ENCODE peak calls at places on chromosome 17, in five cellular contexts. One of them, this sample, is unnamed.

GRCh38 chr17:1720856-1721386 is 3.6 kb upstream of the WDR81 start:
- DNase-seq in prostate gland: peak
- DNase-seq in ovary: peak
- DNase-seq in esophagus squamous epithelium: no peak
- DNase-seq in A549: peak
- DNase-seq in this sample: no peak

GRCh38 chr17:28841901-28842281 is 699 bp downstream of the FAM222B start:
- DNase-seq in prostate gland: no peak
- DNase-seq in esophagus squamous epithelium: no peak
- DNase-seq in A549: no peak
- DNase-seq in ovary: no peak
- DNase-seq in this sample: no peak

GRCh38 chr17:42342242-42343008 is 45.8 kb downstream of the STAT3 start:
- DNase-seq in esophagus squamous epithelium: no peak
- DNase-seq in ovary: no peak
- DNase-seq in A549: no peak
- DNase-seq in prostate gland: no peak
- DNase-seq in this sample: no peak

GRCh38 chr17:20097362-20097761 is 88.2 kb downstream of the SPECC1 start:
- DNase-seq in esophagus squamous epithelium: no peak
- DNase-seq in ovary: no peak
- DNase-seq in prostate gland: no peak
- DNase-seq in A549: no peak
- DNase-seq in this sample: no peak

GRCh38 chr17:16929757-16930520 is 42.0 kb downstream of the TNFRSF13B start:
- DNase-seq in ovary: no peak
- DNase-seq in esophagus squamous epithelium: no peak
- DNase-seq in prostate gland: no peak
- DNase-seq in A549: no peak
- DNase-seq in this sample: no peak

GRCh38 chr17:41178843-41179616 is 1.0 kb upstream of the KRTAP4-2 start:
- DNase-seq in A549: no peak
- DNase-seq in prostate gland: no peak
- DNase-seq in ovary: no peak
- DNase-seq in esophagus squamous epithelium: no peak
- DNase-seq in this sample: no peak

GRCh38 chr17:65523411-65523810 is 38.0 kb downstream of the AXIN2 start:
- DNase-seq in ovary: no peak
- DNase-seq in prostate gland: no peak
- DNase-seq in A549: no peak
- DNase-seq in esophagus squamous epithelium: no peak
- DNase-seq in this sample: no peak

GRCh38 chr17:45686250-45686649 is 97.9 kb upstream of the CRHR1 start:
- DNase-seq in A549: no peak
- DNase-seq in esophagus squamous epithelium: no peak
- DNase-seq in ovary: no peak
- DNase-seq in prostate gland: no peak
- DNase-seq in this sample: no peak

GRCh38 chr17:56781944-56782737 is 51.6 kb downstream of the C17orf67 start:
- DNase-seq in A549: no peak
- DNase-seq in esophagus squamous epithelium: no peak
- DNase-seq in ovary: no peak
- DNase-seq in prostate gland: no peak
- DNase-seq in this sample: no peak

GRCh38 chr17:47945080-47945479 is 3.7 kb downstream of the PNPO start:
- DNase-seq in prostate gland: no peak
- DNase-seq in A549: no peak
- DNase-seq in esophagus squamous epithelium: no peak
- DNase-seq in ovary: no peak
- DNase-seq in this sample: no peak

GRCh38 chr17:31859487-31860008 is 504 bp upstream of the COPRS start:
- DNase-seq in esophagus squamous epithelium: no peak
- DNase-seq in ovary: no peak
- DNase-seq in prostate gland: no peak
- DNase-seq in A549: no peak
- DNase-seq in this sample: no peak

GRCh38 chr17:31854672-31855071 is 4.4 kb downstream of the COPRS start:
- DNase-seq in ovary: no peak
- DNase-seq in esophagus squamous epithelium: no peak
- DNase-seq in prostate gland: no peak
- DNase-seq in A549: no peak
- DNase-seq in this sample: no peak

GRCh38 chr17:31857920-31858646 is 961 bp downstream of the COPRS start:
- DNase-seq in ovary: no peak
- DNase-seq in A549: no peak
- DNase-seq in prostate gland: no peak
- DNase-seq in esophagus squamous epithelium: no peak
- DNase-seq in this sample: no peak

GRCh38 chr17:31856750-31857149 is 2.3 kb downstream of the COPRS start:
- DNase-seq in ovary: no peak
- DNase-seq in esophagus squamous epithelium: no peak
- DNase-seq in A549: no peak
- DNase-seq in prostate gland: no peak
- DNase-seq in this sample: no peak

GRCh38 chr17:31858647-31859486 is at the start of gene COPRS:
- DNase-seq in A549: peak
- DNase-seq in esophagus squamous epithelium: peak
- DNase-seq in ovary: peak
- DNase-seq in prostate gland: peak
- DNase-seq in this sample: peak
- TF ChIP-seq CTCF in A549: peak
- TF ChIP-seq CTCF in esophagus squamous epithelium: no peak
- TF ChIP-seq CTCF in ovary: no peak
- TF ChIP-seq CTCF in prostate gland: peak
- TF ChIP-seq CTCF in this sample: no peak

GRCh38 chr17:4947010-4947410 is 1.3 kb downstream of the PFN1 start:
- DNase-seq in A549: peak
- DNase-seq in prostate gland: no peak
- DNase-seq in esophagus squamous epithelium: no peak
- DNase-seq in ovary: no peak
- DNase-seq in this sample: no peak

GRCh38 chr17:4948997-4949320 is 629 bp upstream of the PFN1 start:
- DNase-seq in ovary: peak
- DNase-seq in esophagus squamous epithelium: no peak
- DNase-seq in A549: peak
- DNase-seq in prostate gland: peak
- DNase-seq in this sample: peak

GRCh38 chr17:4946312-4946976 is 1.9 kb downstream of the PFN1 start:
- DNase-seq in prostate gland: no peak
- DNase-seq in esophagus squamous epithelium: no peak
- DNase-seq in A549: no peak
- DNase-seq in ovary: no peak
- DNase-seq in this sample: no peak

GRCh38 chr17:4948166-4948996 is at the start of gene PFN1:
- DNase-seq in prostate gland: peak
- DNase-seq in esophagus squamous epithelium: peak
- DNase-seq in A549: peak
- DNase-seq in ovary: peak
- DNase-seq in this sample: peak

GRCh38 chr17:4947411-4948165 is 742 bp downstream of the PFN1 start:
- DNase-seq in ovary: peak
- DNase-seq in prostate gland: peak
- DNase-seq in A549: peak
- DNase-seq in esophagus squamous epithelium: no peak
- DNase-seq in this sample: peak
- TF ChIP-seq POLR2A in ovary: no peak
- TF ChIP-seq POLR2A in prostate gland: no peak
- TF ChIP-seq POLR2A in A549: no peak
- TF ChIP-seq POLR2A in esophagus squamous epithelium: no peak
- TF ChIP-seq POLR2A in this sample: no peak

GRCh38 chr17:61717352-61717751 is 126.3 kb upstream of the NACA2 start:
- DNase-seq in esophagus squamous epithelium: no peak
- DNase-seq in prostate gland: no peak
- DNase-seq in ovary: no peak
- DNase-seq in A549: no peak
- DNase-seq in this sample: no peak
- TF ChIP-seq CTCF in esophagus squamous epithelium: no peak
- TF ChIP-seq CTCF in prostate gland: no peak
- TF ChIP-seq CTCF in ovary: no peak
- TF ChIP-seq CTCF in A549: no peak
- TF ChIP-seq CTCF in this sample: no peak

DNA sequence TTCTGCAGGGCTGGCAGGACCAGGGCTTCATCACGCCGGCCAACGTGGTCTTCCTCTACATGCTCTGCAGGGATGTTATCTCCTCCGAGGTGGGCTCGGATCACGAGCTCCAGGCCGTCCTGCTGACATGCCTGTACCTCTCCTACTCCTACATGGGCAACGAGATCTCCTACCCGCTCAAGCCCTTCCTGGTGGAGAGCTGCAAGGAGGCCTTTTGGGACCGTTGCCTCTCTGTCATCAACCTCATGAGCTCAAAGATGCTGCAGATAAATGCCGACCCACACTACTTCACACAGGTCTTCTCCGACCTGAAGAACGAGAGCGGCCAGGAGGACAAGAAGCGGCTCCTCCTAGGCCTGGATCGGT is 1.4 kb downstream of the CDK5R1 start:
- DNase-seq in prostate gland: no peak
- DNase-seq in ovary: no peak
- DNase-seq in A549: no peak
- DNase-seq in esophagus squamous epithelium: no peak
- DNase-seq in this sample: no peak
- TF ChIP-seq POLR2A in prostate gland: no peak
- TF ChIP-seq POLR2A in ovary: no peak
- TF ChIP-seq POLR2A in A549: no peak
- TF ChIP-seq POLR2A in esophagus squamous epithelium: no peak
- TF ChIP-seq POLR2A in this sample: no peak

GRCh38 chr17:32264140-32264799 is 1.4 kb upstream of the RHBDL3 start:
- DNase-seq in A549: peak
- DNase-seq in prostate gland: no peak
- DNase-seq in ovary: no peak
- DNase-seq in esophagus squamous epithelium: no peak
- DNase-seq in this sample: no peak
- TF ChIP-seq CTCF in A549: no peak
- TF ChIP-seq CTCF in prostate gland: no peak
- TF ChIP-seq CTCF in ovary: no peak
- TF ChIP-seq CTCF in esophagus squamous epithelium: no peak
- TF ChIP-seq CTCF in this sample: no peak

DNA sequence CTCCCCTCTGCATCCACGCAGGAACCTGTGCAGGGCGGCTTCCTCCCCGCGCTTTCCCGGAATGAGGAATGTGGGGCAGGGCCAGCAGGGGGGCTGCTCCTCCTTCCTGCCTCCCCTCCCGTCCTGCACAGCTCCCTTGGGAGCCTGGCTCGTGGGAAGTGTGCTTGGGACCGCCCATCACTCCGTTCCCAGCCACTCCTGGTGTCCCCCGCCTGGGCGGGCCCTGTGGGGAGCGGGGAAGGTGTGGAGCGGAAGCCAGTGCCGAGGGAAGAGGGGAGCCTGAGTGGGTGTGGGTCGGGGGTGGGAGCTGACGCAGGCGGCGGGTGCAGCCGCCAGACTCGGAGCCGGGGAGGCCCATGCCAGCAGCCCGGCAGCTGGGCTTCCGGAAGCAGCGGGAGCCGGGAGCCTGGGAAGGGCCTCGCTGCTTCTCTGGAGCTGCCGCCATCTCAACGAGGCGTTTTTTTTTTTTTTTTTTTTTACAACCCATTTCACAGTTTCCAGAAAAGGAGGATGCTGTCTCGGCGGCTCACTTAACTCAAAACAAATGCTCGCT is 24.2 kb downstream of the BAHCC1 start:
- DNase-seq in A549: peak
- DNase-seq in prostate gland: peak
- DNase-seq in ovary: peak
- DNase-seq in esophagus squamous epithelium: no peak
- DNase-seq in this sample: peak
- TF ChIP-seq POLR2A in A549: peak
- TF ChIP-seq POLR2A in prostate gland: peak
- TF ChIP-seq POLR2A in ovary: peak
- TF ChIP-seq POLR2A in esophagus squamous epithelium: peak
- TF ChIP-seq POLR2A in this sample: no peak

DNA sequence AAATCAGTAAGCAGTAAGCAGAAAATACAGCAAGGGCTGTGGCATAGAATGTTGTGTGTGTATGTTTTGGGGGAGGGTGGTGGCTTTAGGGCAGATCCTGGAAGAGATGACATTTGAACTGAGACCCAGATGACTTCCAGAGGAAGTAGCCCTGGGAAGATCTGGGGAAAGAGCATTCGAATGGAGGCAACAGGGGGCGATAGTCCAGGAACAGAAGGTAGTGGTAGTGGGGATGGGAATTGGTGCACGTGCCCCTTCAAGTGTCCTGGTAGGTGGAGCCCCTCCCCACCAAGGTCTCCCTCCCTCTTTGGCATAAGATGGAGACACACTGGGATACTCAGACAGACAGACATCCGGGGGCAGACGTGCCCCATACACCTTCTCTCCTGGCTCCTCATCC is 14.1 kb downstream of the ARHGEF15 start:
- DNase-seq in prostate gland: no peak
- DNase-seq in esophagus squamous epithelium: no peak
- DNase-seq in ovary: no peak
- DNase-seq in A549: no peak
- DNase-seq in this sample: no peak
- TF ChIP-seq CTCF in prostate gland: no peak
- TF ChIP-seq CTCF in esophagus squamous epithelium: no peak
- TF ChIP-seq CTCF in ovary: no peak
- TF ChIP-seq CTCF in A549: no peak
- TF ChIP-seq CTCF in this sample: no peak

DNA sequence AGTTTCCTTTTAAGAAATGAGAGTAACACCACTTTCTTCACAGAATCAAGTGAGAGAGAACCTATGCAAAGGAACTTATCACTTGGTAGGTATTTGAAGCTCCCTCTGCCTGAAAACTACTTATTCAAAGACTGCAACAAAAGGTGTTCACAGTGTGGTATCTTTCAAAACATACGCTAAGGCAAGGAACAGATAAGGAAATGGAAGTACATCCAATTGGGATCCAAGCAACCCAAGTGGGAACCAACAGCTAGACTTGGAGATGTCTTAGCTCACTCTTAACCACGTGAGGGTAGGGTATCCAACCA is 431 bp upstream of the PPM1E start:
- DNase-seq in ovary: no peak
- DNase-seq in esophagus squamous epithelium: no peak
- DNase-seq in A549: no peak
- DNase-seq in prostate gland: no peak
- DNase-seq in this sample: no peak
- TF ChIP-seq POLR2A in ovary: no peak
- TF ChIP-seq POLR2A in esophagus squamous epithelium: no peak
- TF ChIP-seq POLR2A in A549: no peak
- TF ChIP-seq POLR2A in prostate gland: no peak
- TF ChIP-seq POLR2A in this sample: no peak

DNA sequence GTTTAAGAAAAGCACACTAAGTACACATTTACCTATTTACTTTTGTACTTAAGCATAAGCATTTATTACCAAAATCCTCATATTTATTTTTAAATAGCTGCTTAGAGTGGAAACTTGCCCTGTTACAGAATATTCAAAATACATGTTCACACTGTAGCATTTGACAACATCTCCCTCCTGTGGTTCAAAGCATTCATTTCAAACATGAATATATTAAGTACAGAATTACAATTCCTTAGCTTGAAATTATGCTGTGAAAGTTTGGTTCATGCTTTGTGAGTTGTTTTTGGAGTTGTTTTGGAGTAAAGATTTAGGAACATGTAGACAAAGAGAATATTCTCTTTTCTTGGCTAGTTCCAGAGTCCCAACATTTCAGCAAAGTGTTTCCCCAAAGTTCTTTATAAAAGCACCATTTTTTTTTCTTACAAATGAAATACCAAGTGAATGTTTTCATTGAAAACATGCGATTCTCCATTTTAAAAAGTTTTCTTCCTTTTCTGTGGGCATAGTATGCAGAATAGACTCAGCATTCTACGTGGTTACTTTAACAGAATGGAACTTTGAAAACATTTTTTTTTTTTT is 33.2 kb downstream of the TUBD1 start:
- DNase-seq in A549: peak
- DNase-seq in esophagus squamous epithelium: no peak
- DNase-seq in ovary: no peak
- DNase-seq in prostate gland: no peak
- DNase-seq in this sample: no peak
- TF ChIP-seq CTCF in A549: peak
- TF ChIP-seq CTCF in esophagus squamous epithelium: peak
- TF ChIP-seq CTCF in ovary: peak
- TF ChIP-seq CTCF in prostate gland: peak
- TF ChIP-seq CTCF in this sample: no peak

This sample was measured in lower leg skin.